ENCODE peak calls at places on chromosomes 5 and 9, in four cellular contexts. V, X, O and H are unnamed samples.
A peak's percentile ranks its signal among the peaks of the same experiment; 100 is the strongest.

GRCh38 chr9:2621678-2622360 is at the start of gene VLDLR:
- DNase-seq in V (peak; percentile 68), X (no peak), O (peak; percentile 91), H (no peak)

GRCh38 chr9:124278054-124278540 is 20.3 kb downstream of the NEK6 start:
- DNase-seq in V (no peak), X (no peak), O (no peak), H (no peak)

GRCh38 chr5:152523964-152524363 is 118.9 kb upstream of the NMUR2 start:
- DNase-seq in V (peak; percentile 68), X (no peak), O (no peak), H (no peak)

GRCh38 chr9:113154936-113155335 is 4.1 kb downstream of the SLC31A2 start:
- DNase-seq in V (no peak), X (no peak), O (no peak), H (no peak)

GRCh38 chr9:136940526-136941230 is 3.9 kb downstream of the FBXW5 start:
- DNase-seq in V (no peak), X (no peak), O (peak; percentile 55), H (no peak)

GRCh38 chr9:112050544-112051475 is 124.3 kb downstream of the SUSD1 start:
- DNase-seq in V (peak; percentile 90), X (peak; percentile 61), O (no peak), H (no peak)

GRCh38 chr9:121463026-121463827 is 36.4 kb downstream of the GGTA1 start:
- DNase-seq in V (peak; percentile 35), X (peak; percentile 29), O (peak; percentile 62), H (no peak)

GRCh38 chr9:99264070-99264469 is 42.0 kb downstream of the SEC61B start:
- DNase-seq in V (peak; percentile 63), X (peak; percentile 28), O (no peak), H (no peak)

GRCh38 chr5:90586469-90586868 is 27.9 kb downstream of the ADGRV1 start:
- DNase-seq in V (no peak), X (no peak), O (no peak), H (no peak)

GRCh38 chr9:89486681-89487080 is 11.2 kb downstream of the SEMA4D start:
- DNase-seq in V (no peak), X (no peak), O (no peak), H (no peak)

GRCh38 chr9:95229230-95229933 is 88.1 kb downstream of the FANCC start:
- DNase-seq in V (no peak), X (no peak), O (no peak), H (no peak)

GRCh38 chr9:136493567-136493971 is 10.7 kb upstream of the SEC16A start:
- DNase-seq in V (no peak), X (no peak), O (no peak), H (no peak)

GRCh38 chr9:12698986-12699385 is 5.8 kb downstream of the TYRP1 start:
- DNase-seq in V (no peak), X (no peak), O (no peak), H (no peak)

GRCh38 chr5:59037041-59037440 is 454.2 kb downstream of the RAB3C start:
- DNase-seq in V (no peak), X (no peak), O (no peak), H (no peak)

GRCh38 chr9:36132081-36132480 is 4.5 kb upstream of the GLIPR2 start:
- DNase-seq in V (peak; percentile 76), X (peak; percentile 71), O (no peak), H (no peak)

GRCh38 chr9:75990905-75991304 is 100.4 kb downstream of the PCSK5 start:
- DNase-seq in V (no peak), X (no peak), O (no peak), H (no peak)

GRCh38 chr5:72066658-72067057 is 40.6 kb upstream of the MAP1B start:
- DNase-seq in V (peak; percentile 92), X (peak; percentile 71), O (no peak), H (peak; percentile 41)

GRCh38 chr5:62017092-62017491 is 288.9 kb upstream of the KIF2A start:
- DNase-seq in V (peak; percentile 7), X (no peak), O (no peak), H (no peak)

GRCh38 chr9:2583308-2584013 is 38.1 kb upstream of the VLDLR start:
- DNase-seq in V (no peak), X (peak; percentile 46), O (no peak), H (no peak)

GRCh38 chr9:19946446-19947109 is 157.7 kb upstream of the SLC24A2 start:
- DNase-seq in V (peak; percentile 55), X (peak; percentile 39), O (no peak), H (peak; percentile 27)

GRCh38 chr9:82410891-82411290 is 422.3 kb downstream of the SPATA31D1 start:
- DNase-seq in V (no peak), X (peak; percentile 18), O (no peak), H (no peak)

GRCh38 chr5:111143910-111144309 is 51.8 kb downstream of the WDR36 start:
- DNase-seq in V (peak; percentile 96), X (peak; percentile 43), O (no peak), H (peak; percentile 39)

GRCh38 chr5:158725223-158725825 is 374.4 kb downstream of the EBF1 start:
- DNase-seq in V (peak; percentile 21), X (peak; percentile 23), O (no peak), H (no peak)

GRCh38 chr5:51226420-51226735 is 156.9 kb upstream of the ISL1 start:
- DNase-seq in V (no peak), X (no peak), O (no peak), H (peak; percentile 10)

GRCh38 chr5:177300236-177300880 is 3.2 kb downstream of the RAB24 start:
- DNase-seq in V (peak; percentile 70), X (peak; percentile 56), O (no peak), H (no peak)

GRCh38 chr5:52773342-52773741 is 14.4 kb upstream of the ITGA1 start:
- DNase-seq in V (no peak), X (no peak), O (no peak), H (no peak)

GRCh38 chr9:137301086-137301947 is 754 bp downstream of the NRARP start:
- DNase-seq in V (peak; percentile 59), X (peak; percentile 64), O (peak; percentile 83), H (no peak)

GRCh38 chr9:27340876-27341540 is 44.1 kb upstream of the EQTN start:
- DNase-seq in V (no peak), X (no peak), O (no peak), H (no peak)

GRCh38 chr5:154850255-154851062 is at the start of gene FAXDC2:
- DNase-seq in V (peak; percentile 93), X (no peak), O (peak; percentile 60), H (no peak)

GRCh38 chr5:142697356-142697807 is 11.5 kb upstream of the FGF1 start:
- DNase-seq in V (peak; percentile 81), X (no peak), O (no peak), H (no peak)

GRCh38 chr5:174283176-174283575 is 237.7 kb downstream of the NSG2 start:
- DNase-seq in V (no peak), X (no peak), O (no peak), H (no peak)

GRCh38 chr5:148904440-148904839 is 78.0 kb downstream of the ADRB2 start:
- DNase-seq in V (no peak), X (no peak), O (no peak), H (no peak)

GRCh38 chr5:160643588-160643987 is 208.4 kb downstream of the ATP10B start:
- DNase-seq in V (no peak), X (no peak), O (no peak), H (no peak)

GRCh38 chr5:123155511-123155923 is 66.5 kb downstream of the PRDM6 start:
- DNase-seq in V (no peak), X (peak; percentile 53), O (no peak), H (peak; percentile 27)

GRCh38 chr9:69548676-69549075 is 123.5 kb downstream of the APBA1 start:
- DNase-seq in V (no peak), X (no peak), O (no peak), H (no peak)
- H3K27ac ChIP-seq in V (no peak overlapping the region), X (no peak overlapping the region), O (no peak overlapping the region), H (no peak overlapping the region)

GRCh38 chr9:109859447-109859846 is 79.4 kb downstream of the PALM2AKAP2 start:
- DNase-seq in V (peak; percentile 36), X (peak; percentile 6), O (no peak), H (no peak)
- H3K27ac ChIP-seq in V (no peak overlapping the region), X (no peak overlapping the region), O (no peak overlapping the region), H (no peak overlapping the region)

DNA sequence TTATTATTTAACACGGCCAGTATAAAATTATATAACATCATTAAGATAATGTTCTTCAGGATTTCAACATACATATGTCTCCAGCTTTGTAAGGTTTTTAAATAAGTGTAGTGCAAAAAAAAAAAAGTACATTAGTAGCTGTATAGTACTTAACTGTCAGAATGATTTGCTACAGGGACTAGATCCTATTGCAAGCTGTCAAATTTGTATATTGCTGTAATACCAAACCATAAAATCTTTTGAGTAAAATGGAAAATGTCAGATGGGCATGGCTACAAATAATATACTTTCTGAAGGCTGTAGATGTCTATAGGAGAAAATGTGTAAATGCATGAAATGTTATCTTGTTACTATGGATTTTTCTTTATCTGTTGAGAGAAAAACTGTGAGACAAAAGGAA is 298.5 kb downstream of the KDM4C start:
- DNase-seq in V (no peak), X (no peak), O (no peak), H (no peak)
- H3K27ac ChIP-seq in V (no peak overlapping the region), X (no peak overlapping the region), O (no peak overlapping the region), H (no peak overlapping the region)

GRCh38 chr5:134510970-134511795 is 14.3 kb upstream of the JADE2 start:
- DNase-seq in V (peak; percentile 47), X (peak; percentile 89), O (no peak), H (peak; percentile 61)
- H3K27ac ChIP-seq in V (no peak overlapping the region), X (peak overlapping the region; percentile 90), O (peak overlapping the region; percentile 82), H (peak overlapping the region; percentile 95)

GRCh38 chr9:135308809-135309762 is 170.5 kb upstream of the PPP1R26 start:
- DNase-seq in V (no peak), X (no peak), O (no peak), H (no peak)
- H3K27ac ChIP-seq in V (no peak overlapping the region), X (no peak overlapping the region), O (no peak overlapping the region), H (no peak overlapping the region)

GRCh38 chr9:73050887-73051550 is 98.2 kb upstream of the ALDH1A1 start:
- DNase-seq in V (no peak), X (no peak), O (no peak), H (no peak)
- H3K27ac ChIP-seq in V (no peak overlapping the region), X (no peak overlapping the region), O (no peak overlapping the region), H (no peak overlapping the region)

GRCh38 chr5:56270568-56271392 is 37.6 kb upstream of the ANKRD55 start:
- DNase-seq in V (peak; percentile 90), X (peak; percentile 77), O (peak; percentile 88), H (peak; percentile 22)
- H3K27ac ChIP-seq in V (no peak overlapping the region), X (no peak overlapping the region), O (no peak overlapping the region), H (no peak overlapping the region)

GRCh38 chr5:9140711-9141110 is 405.2 kb downstream of the SEMA5A start:
- DNase-seq in V (no peak), X (no peak), O (no peak), H (no peak)

DNA sequence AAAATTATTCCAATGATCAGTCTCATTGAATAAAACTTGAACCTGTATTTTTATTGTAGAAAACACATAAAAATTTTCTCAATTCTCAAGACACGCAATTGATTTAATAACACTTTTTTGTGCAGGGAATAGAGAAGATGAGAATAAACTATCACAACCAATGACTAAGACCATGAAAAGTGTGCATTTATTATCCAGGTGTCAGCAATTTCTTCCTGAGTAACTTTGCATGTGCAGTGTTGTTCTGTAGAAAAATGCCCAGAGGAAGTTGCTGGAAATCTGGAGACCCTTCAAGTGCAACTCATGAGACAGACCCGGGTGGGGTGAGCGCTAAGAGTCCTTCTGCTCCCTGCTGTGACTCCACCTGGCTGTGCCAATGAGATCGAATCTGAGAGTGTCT is 405.7 kb downstream of the SEMA5A start:
- DNase-seq in V (no peak), X (no peak), O (no peak), H (no peak)
- H3K27ac ChIP-seq in V (no peak overlapping the region), X (no peak overlapping the region), O (no peak overlapping the region), H (no peak overlapping the region)

GRCh38 chr5:127206320-127207113 is 84.1 kb upstream of the MEGF10 start:
- DNase-seq in V (peak; percentile 92), X (peak; percentile 94), O (no peak), H (peak; percentile 57)
- H3K27ac ChIP-seq in V (no peak overlapping the region), X (peak overlapping the region; percentile 20), O (no peak overlapping the region), H (peak overlapping the region; percentile 35)